ENCODE peak calls at places on chromosomes 12 and 14, in eight cellular contexts. O, L, A, I, N, E, Q and G are unnamed samples.

GRCh38 chr12:132711169-132711843 is 664 bp downstream of the PGAM5 start:
- DNase-seq in O (no peak), L (no peak), A (no peak), I (peak), N (peak), E (peak), Q (no peak), G (peak)

GRCh38 chr12:110917961-110918360 is 2.4 kb downstream of the MYL2 start:
- DNase-seq in O (no peak), L (no peak), A (no peak), I (no peak), N (no peak), E (no peak), Q (no peak), G (no peak)

GRCh38 chr12:48414046-48414445 is 58.3 kb upstream of the ANP32D start:
- DNase-seq in O (no peak), L (no peak), A (no peak), I (no peak), N (peak), E (no peak), Q (no peak), G (no peak)

GRCh38 chr14:104205781-104206180 is 67.4 kb downstream of the KIF26A start:
- DNase-seq in O (no peak), L (no peak), A (no peak), I (no peak), N (no peak), E (no peak), Q (no peak), G (no peak)

GRCh38 chr14:101360045-101360931 is 201.0 kb upstream of the DIO3 start:
- DNase-seq in O (no peak), L (no peak), A (no peak), I (no peak), N (no peak), E (peak), Q (no peak), G (peak)

GRCh38 chr14:101620039-101620788 is 58.9 kb downstream of the DIO3 start:
- DNase-seq in O (no peak), L (no peak), A (no peak), I (no peak), N (no peak), E (no peak), Q (no peak), G (no peak)

GRCh38 chr14:72917420-72917819 is 8.8 kb upstream of the DCAF4 start:
- DNase-seq in O (no peak), L (no peak), A (no peak), I (no peak), N (no peak), E (no peak), Q (no peak), G (no peak)

GRCh38 chr12:120229583-120230325 is 28.8 kb upstream of the RPLP0 start:
- DNase-seq in O (no peak), L (no peak), A (no peak), I (peak), N (no peak), E (peak), Q (no peak), G (peak)

GRCh38 chr12:58539295-58539694 is 381.0 kb downstream of the LRIG3 start:
- DNase-seq in O (no peak), L (no peak), A (no peak), I (no peak), N (no peak), E (no peak), Q (no peak), G (no peak)

GRCh38 chr14:59318908-59319307 is 130.4 kb downstream of the DAAM1 start:
- DNase-seq in O (no peak), L (no peak), A (no peak), I (no peak), N (no peak), E (no peak), Q (no peak), G (no peak)

GRCh38 chr14:69037790-69038448 is 58.8 kb upstream of the ACTN1 start:
- DNase-seq in O (no peak), L (no peak), A (no peak), I (no peak), N (no peak), E (peak), Q (peak), G (no peak)

GRCh38 chr14:103132381-103133212 is 9.3 kb downstream of the TNFAIP2 start:
- DNase-seq in O (no peak), L (peak), A (peak), I (no peak), N (no peak), E (no peak), Q (no peak), G (no peak)

GRCh38 chr12:117521327-117521726 is 159.9 kb upstream of the NOS1 start:
- DNase-seq in O (no peak), L (no peak), A (no peak), I (no peak), N (no peak), E (no peak), Q (peak), G (no peak)

GRCh38 chr14:92670177-92670576 is 78.2 kb downstream of the LGMN start:
- DNase-seq in O (no peak), L (peak), A (no peak), I (no peak), N (no peak), E (peak), Q (peak), G (no peak)

GRCh38 chr14:35401853-35402252 is 2.7 kb downstream of the NFKBIA start:
- DNase-seq in O (no peak), L (no peak), A (no peak), I (no peak), N (no peak), E (peak), Q (no peak), G (no peak)

GRCh38 chr14:71123579-71124135 is 216.4 kb downstream of the PCNX1 start:
- DNase-seq in O (no peak), L (no peak), A (no peak), I (no peak), N (no peak), E (no peak), Q (no peak), G (no peak)

GRCh38 chr12:87796961-87797516 is 232.2 kb downstream of the C12orf50 start:
- DNase-seq in O (no peak), L (no peak), A (no peak), I (no peak), N (no peak), E (peak), Q (peak), G (no peak)

GRCh38 chr12:13211191-13211858 is 14.8 kb downstream of the EMP1 start:
- DNase-seq in O (no peak), L (peak), A (no peak), I (no peak), N (no peak), E (peak), Q (no peak), G (no peak)

GRCh38 chr12:57732270-57732669 is 6.3 kb downstream of the AGAP2 start:
- DNase-seq in O (no peak), L (no peak), A (no peak), I (no peak), N (no peak), E (no peak), Q (no peak), G (no peak)

GRCh38 chr14:102015045-102015685 is 50.8 kb downstream of the DYNC1H1 start:
- DNase-seq in O (no peak), L (no peak), A (no peak), I (no peak), N (no peak), E (peak), Q (no peak), G (peak)

GRCh38 chr14:103685276-103686211 is 29.7 kb downstream of the XRCC3 start:
- DNase-seq in O (no peak), L (no peak), A (no peak), I (no peak), N (no peak), E (no peak), Q (no peak), G (no peak)

GRCh38 chr14:74476107-74476506 is 17.0 kb downstream of the NPC2 start:
- DNase-seq in O (no peak), L (no peak), A (no peak), I (no peak), N (no peak), E (no peak), Q (no peak), G (no peak)

GRCh38 chr12:110344657-110345056 is 58.9 kb downstream of the ANAPC7 start:
- DNase-seq in O (no peak), L (no peak), A (no peak), I (no peak), N (no peak), E (no peak), Q (no peak), G (no peak)

GRCh38 chr14:24367506-24368214 is at the start of gene NFATC4:
- DNase-seq in O (peak), L (peak), A (peak), I (peak), N (no peak), E (peak), Q (peak), G (peak)

GRCh38 chr14:90726656-90727055 is 89.6 kb downstream of the TTC7B start:
- DNase-seq in O (no peak), L (peak), A (peak), I (peak), N (peak), E (peak), Q (peak), G (peak)

GRCh38 chr12:132596016-132596415 is 14.4 kb downstream of the LRCOL1 start:
- DNase-seq in O (no peak), L (peak), A (peak), I (no peak), N (no peak), E (peak), Q (peak), G (peak)

GRCh38 chr14:71668186-71668912 is 263.9 kb upstream of the RGS6 start:
- DNase-seq in O (no peak), L (no peak), A (peak), I (no peak), N (no peak), E (peak), Q (peak), G (no peak)

GRCh38 chr12:91804533-91804932 is 341.1 kb downstream of the BTG1 start:
- DNase-seq in O (no peak), L (peak), A (peak), I (peak), N (no peak), E (peak), Q (no peak), G (no peak)

GRCh38 chr12:108312885-108313203 is 26.3 kb downstream of the CMKLR1 start:
- DNase-seq in O (no peak), L (no peak), A (no peak), I (peak), N (no peak), E (no peak), Q (peak), G (no peak)

GRCh38 chr12:3761116-3761770 is 8.3 kb upstream of the CRACR2A start:
- DNase-seq in O (no peak), L (no peak), A (peak), I (no peak), N (no peak), E (peak), Q (no peak), G (no peak)

GRCh38 chr12:48189331-48190125 is 6.1 kb downstream of the CCDC184 start:
- DNase-seq in O (no peak), L (peak), A (peak), I (peak), N (peak), E (peak), Q (peak), G (peak)

GRCh38 chr12:119841433-119842210 is 35.5 kb downstream of the CIT start:
- DNase-seq in O (no peak), L (peak), A (peak), I (no peak), N (no peak), E (peak), Q (peak), G (no peak)

GRCh38 chr12:67039995-67040860 is 228.9 kb upstream of the CAND1 start:
- DNase-seq in O (no peak), L (no peak), A (no peak), I (no peak), N (no peak), E (no peak), Q (no peak), G (no peak)

GRCh38 chr14:80005561-80005960 is 205.7 kb downstream of the DIO2 start:
- DNase-seq in O (no peak), L (no peak), A (no peak), I (no peak), N (no peak), E (no peak), Q (no peak), G (no peak)

GRCh38 chr12:48054955-48055821 is 50.7 kb downstream of the SENP1 start:
- DNase-seq in O (no peak), L (no peak), A (no peak), I (no peak), N (no peak), E (no peak), Q (no peak), G (no peak)

GRCh38 chr14:61444215-61444768 is 122.9 kb downstream of the PRKCH start:
- DNase-seq in O (no peak), L (no peak), A (no peak), I (no peak), N (no peak), E (no peak), Q (no peak), G (peak)

GRCh38 chr12:50690923-50691322 is 73.0 kb upstream of the ATF1 start:
- DNase-seq in O (no peak), L (peak), A (no peak), I (no peak), N (peak), E (peak), Q (peak), G (no peak)

DNA sequence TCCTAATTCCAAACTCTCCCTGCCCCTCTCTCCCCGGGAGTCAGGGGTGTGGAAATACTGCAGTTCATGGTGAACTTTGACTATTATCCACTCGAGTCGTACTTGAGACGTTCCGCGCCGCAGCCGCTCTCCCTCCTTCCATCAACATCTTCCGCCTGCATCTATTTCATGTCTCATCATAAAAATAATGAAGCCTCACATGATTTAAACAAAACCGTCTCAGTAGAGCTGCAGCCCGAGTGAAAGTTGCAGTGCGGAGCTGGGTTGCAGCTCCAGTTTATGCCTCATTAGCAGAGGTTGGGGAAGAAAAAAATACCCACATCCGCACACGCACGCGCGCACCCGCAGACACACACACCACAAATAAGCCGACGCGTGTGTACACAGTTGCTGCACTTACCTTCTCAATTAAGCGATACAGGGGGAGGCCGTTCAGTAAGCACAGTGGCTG is 271 bp downstream of the LMO3 start:
- DNase-seq in O (no peak), L (no peak), A (no peak), I (no peak), N (no peak), E (peak), Q (peak), G (peak)
- TF ChIP-seq CTCF in O (no peak), L (no peak), A (no peak), I (no peak), N (no peak), E (no peak), Q (no peak), G (no peak)

DNA sequence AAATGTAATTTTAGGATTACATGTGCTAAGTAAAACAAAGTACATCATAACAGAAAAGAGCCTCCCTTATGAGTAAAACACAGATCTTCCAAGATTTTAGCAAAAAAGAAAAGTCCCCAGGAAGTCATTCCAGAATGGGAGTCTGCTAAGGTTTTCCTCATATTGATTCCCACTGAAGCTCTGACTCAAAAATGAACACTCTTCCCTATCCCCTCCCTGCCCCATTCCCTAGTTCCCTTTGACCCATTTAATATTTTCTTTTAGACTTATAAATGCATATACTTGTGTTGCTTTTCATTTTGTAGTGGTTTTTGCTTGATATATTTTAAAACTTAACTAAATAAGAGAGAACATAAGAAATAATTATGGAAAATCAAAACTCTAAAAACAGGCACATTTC is 40.1 kb downstream of the PTGER2 start:
- DNase-seq in O (no peak), L (no peak), A (no peak), I (no peak), N (no peak), E (peak), Q (no peak), G (no peak)
- TF ChIP-seq CTCF in O (no peak), L (no peak), A (no peak), I (no peak), N (no peak), E (no peak), Q (no peak), G (no peak)

DNA sequence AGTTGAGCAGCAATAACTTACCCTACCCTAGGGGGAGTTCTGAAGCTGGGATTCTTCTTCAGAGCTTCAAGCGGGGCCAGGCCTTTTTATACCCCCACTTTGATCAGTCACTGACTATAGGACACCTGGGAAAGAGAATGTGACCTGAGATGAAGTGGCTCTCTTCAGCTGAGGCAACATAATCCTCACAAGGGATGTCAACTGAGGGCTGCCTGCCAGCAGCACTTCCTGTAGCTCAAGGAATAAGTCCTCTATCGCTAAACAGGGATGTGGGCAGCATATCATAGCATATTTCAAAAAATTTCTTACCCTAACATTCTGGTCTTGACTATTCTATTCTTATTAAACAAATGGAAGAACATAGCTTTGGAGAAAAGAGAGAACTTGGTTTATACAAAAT is 17.4 kb downstream of the LGALS3 start:
- DNase-seq in O (no peak), L (no peak), A (no peak), I (no peak), N (no peak), E (no peak), Q (no peak), G (no peak)
- TF ChIP-seq CTCF in O (no peak), L (no peak), A (no peak), I (no peak), N (no peak), E (no peak), Q (no peak), G (no peak)

DNA sequence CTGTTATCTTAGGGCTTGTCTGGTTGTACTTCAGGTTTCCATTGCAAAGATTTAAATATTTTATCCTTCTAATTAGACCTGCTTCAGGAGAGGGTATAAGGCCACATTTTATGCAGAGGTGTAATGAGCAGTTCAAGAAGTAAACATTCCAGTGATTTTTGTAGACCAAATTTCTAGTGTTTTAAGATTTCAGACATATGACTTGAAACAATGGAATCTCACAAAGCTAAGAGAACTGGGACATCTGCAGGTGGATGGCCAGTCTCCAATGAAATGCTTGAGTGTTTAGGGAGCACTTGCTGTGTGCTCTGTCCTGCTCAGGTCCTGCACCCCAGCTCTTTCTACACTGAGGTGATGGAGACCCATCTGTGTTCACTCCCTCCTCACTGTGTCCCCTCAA is 7.9 kb downstream of the C14orf132 start:
- DNase-seq in O (no peak), L (no peak), A (no peak), I (no peak), N (no peak), E (no peak), Q (peak), G (no peak)
- TF ChIP-seq CTCF in O (no peak), L (no peak), A (no peak), I (no peak), N (no peak), E (no peak), Q (no peak), G (no peak)

GRCh38 chr12:103558879-103559278 is 28.2 kb upstream of the STAB2 start:
- DNase-seq in O (no peak), L (no peak), A (no peak), I (no peak), N (no peak), E (no peak), Q (no peak), G (no peak)
- TF ChIP-seq CTCF in O (no peak), L (no peak), A (no peak), I (no peak), N (no peak), E (no peak), Q (no peak), G (no peak)

DNA sequence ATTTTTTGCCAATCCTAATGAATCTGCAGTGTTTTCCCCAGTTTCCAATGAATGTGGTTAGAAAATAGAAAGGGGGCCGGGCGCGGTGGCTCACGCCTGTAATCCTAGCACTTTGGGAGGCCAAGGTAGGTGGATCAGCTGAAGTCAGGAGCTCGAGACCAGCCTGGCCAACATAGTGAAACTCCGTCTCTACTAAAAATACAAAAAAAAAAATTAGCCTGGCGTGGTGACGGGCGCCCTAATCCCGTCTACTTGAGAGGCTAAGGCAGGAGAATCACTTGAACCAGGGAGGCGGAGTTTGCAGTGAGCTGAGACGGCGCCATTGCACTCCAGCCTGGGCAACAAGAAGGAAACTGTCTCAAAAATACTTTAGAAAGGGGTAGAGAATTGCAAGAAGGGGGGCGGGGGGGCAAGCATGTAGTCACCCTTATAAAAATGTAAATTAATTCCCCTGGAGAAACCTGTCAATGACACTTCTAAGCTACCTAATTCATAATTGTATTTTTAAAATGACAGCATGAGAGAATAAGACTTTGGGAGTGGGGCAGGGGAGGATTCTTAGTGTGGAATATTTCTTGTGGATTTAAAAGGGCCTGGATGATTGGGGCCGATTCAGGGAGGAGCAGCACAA is 1.7 kb downstream of the KLHDC2 start:
- DNase-seq in O (no peak), L (no peak), A (no peak), I (peak), N (no peak), E (peak), Q (no peak), G (peak)
- TF ChIP-seq CTCF in O (no peak), L (no peak), A (no peak), I (no peak), N (no peak), E (no peak), Q (no peak), G (no peak)